ENCODE peak calls at places on chromosome X, in five cellular contexts. S, H, G, U and N are unnamed samples.

GRCh38 chrX:110964761-110965160 is 131.2 kb upstream of the PAK3 start:
- DNase-seq in S (no peak), H (peak), G (no peak), U (no peak), N (no peak)

GRCh38 chrX:155747520-155747919 is 133.6 kb upstream of the VAMP7 start:
- DNase-seq in S (peak), H (no peak), G (no peak), U (no peak), N (no peak)

GRCh38 chrX:150036181-150036580 is 97.9 kb upstream of the EOLA2 start:
- DNase-seq in S (no peak), H (no peak), G (no peak), U (no peak), N (no peak)

GRCh38 chrX:123348468-123348867 is 164.4 kb downstream of the GRIA3 start:
- DNase-seq in S (no peak), H (no peak), G (no peak), U (no peak), N (no peak)

GRCh38 chrX:134177527-134177926 is 59.5 kb upstream of the CCDC160 start:
- DNase-seq in S (no peak), H (no peak), G (no peak), U (no peak), N (no peak)

GRCh38 chrX:130676861-130677260 is 226.1 kb downstream of the ENOX2 start:
- DNase-seq in S (peak), H (no peak), G (no peak), U (no peak), N (no peak)

GRCh38 chrX:20266810-20267598 is at the start of gene RPS6KA3:
- DNase-seq in S (peak), H (peak), G (peak), U (peak), N (no peak)

GRCh38 chrX:150291014-150291413 is 72.1 kb upstream of the MAMLD1 start:
- DNase-seq in S (no peak), H (no peak), G (no peak), U (no peak), N (no peak)

GRCh38 chrX:66635360-66635759 is 3.5 kb downstream of the EDA2R start:
- DNase-seq in S (peak), H (no peak), G (peak), U (no peak), N (peak)

GRCh38 chrX:153765138-153766079 is 1.4 kb downstream of the PLXNB3 start:
- DNase-seq in S (peak), H (no peak), G (no peak), U (peak), N (no peak)

GRCh38 chrX:141641138-141641537 is 51.6 kb downstream of the SPANXA2 start:
- DNase-seq in S (no peak), H (no peak), G (no peak), U (no peak), N (no peak)

GRCh38 chrX:110125435-110125834 is 122.5 kb downstream of the TMEM164 start:
- DNase-seq in S (peak), H (peak), G (no peak), U (peak), N (no peak)

GRCh38 chrX:148380614-148381561 is 119.5 kb upstream of the AFF2 start:
- DNase-seq in S (no peak), H (no peak), G (peak), U (no peak), N (no peak)

GRCh38 chrX:9357500-9358139 is 107.2 kb upstream of the TBL1X start:
- DNase-seq in S (no peak), H (no peak), G (no peak), U (no peak), N (no peak)

GRCh38 chrX:100895365-100896075 is 21.4 kb upstream of the NOX1 start:
- DNase-seq in S (peak), H (peak), G (no peak), U (peak), N (no peak)

GRCh38 chrX:74231625-74232024 is 72.4 kb upstream of the ZCCHC13 start:
- DNase-seq in S (no peak), H (no peak), G (no peak), U (no peak), N (no peak)

GRCh38 chrX:136097871-136098805 is 49.2 kb upstream of the FHL1 start:
- DNase-seq in S (no peak), H (peak), G (no peak), U (no peak), N (no peak)

GRCh38 chrX:123489011-123489410 is 243.8 kb downstream of the THOC2 start:
- DNase-seq in S (no peak), H (no peak), G (no peak), U (no peak), N (no peak)

GRCh38 chrX:22433292-22434070 is 160.8 kb downstream of the CBLL2 start:
- DNase-seq in S (no peak), H (no peak), G (no peak), U (peak), N (no peak)

GRCh38 chrX:7582191-7582590 is 260.8 kb upstream of the VCX start:
- DNase-seq in S (no peak), H (no peak), G (no peak), U (no peak), N (no peak)

GRCh38 chrX:135973025-135973547 is 702 bp downstream of the MMGT1 start:
- DNase-seq in S (peak), H (no peak), G (no peak), U (no peak), N (no peak)

GRCh38 chrX:11739796-11740195 is 18.2 kb upstream of the MSL3 start:
- DNase-seq in S (no peak), H (no peak), G (no peak), U (no peak), N (no peak)

GRCh38 chrX:74049126-74049525 is 254.9 kb upstream of the ZCCHC13 start:
- DNase-seq in S (no peak), H (no peak), G (no peak), U (no peak), N (no peak)

GRCh38 chrX:2871817-2872216 is 43.1 kb downstream of the GYG2 start:
- DNase-seq in S (no peak), H (no peak), G (no peak), U (no peak), N (no peak)

GRCh38 chrX:98203800-98204199 is 1320.1 kb downstream of the RPA4 start:
- DNase-seq in S (peak), H (no peak), G (no peak), U (no peak), N (no peak)

GRCh38 chrX:13489451-13489850 is 80.0 kb upstream of the EGFL6 start:
- DNase-seq in S (peak), H (no peak), G (no peak), U (no peak), N (no peak)

GRCh38 chrX:39497717-39498265 is 600.0 kb downstream of the BCOR start:
- DNase-seq in S (no peak), H (no peak), G (no peak), U (no peak), N (no peak)

GRCh38 chrX:19743386-19743785 is 144.0 kb downstream of the SH3KBP1 start:
- DNase-seq in S (no peak), H (no peak), G (no peak), U (no peak), N (no peak)

GRCh38 chrX:120452131-120452530 is 17.0 kb downstream of the LAMP2 start:
- DNase-seq in S (peak), H (peak), G (no peak), U (peak), N (no peak)

GRCh38 chrX:145825896-145826295 is 8.3 kb downstream of the SLITRK2 start:
- DNase-seq in S (peak), H (no peak), G (no peak), U (no peak), N (no peak)

DNA sequence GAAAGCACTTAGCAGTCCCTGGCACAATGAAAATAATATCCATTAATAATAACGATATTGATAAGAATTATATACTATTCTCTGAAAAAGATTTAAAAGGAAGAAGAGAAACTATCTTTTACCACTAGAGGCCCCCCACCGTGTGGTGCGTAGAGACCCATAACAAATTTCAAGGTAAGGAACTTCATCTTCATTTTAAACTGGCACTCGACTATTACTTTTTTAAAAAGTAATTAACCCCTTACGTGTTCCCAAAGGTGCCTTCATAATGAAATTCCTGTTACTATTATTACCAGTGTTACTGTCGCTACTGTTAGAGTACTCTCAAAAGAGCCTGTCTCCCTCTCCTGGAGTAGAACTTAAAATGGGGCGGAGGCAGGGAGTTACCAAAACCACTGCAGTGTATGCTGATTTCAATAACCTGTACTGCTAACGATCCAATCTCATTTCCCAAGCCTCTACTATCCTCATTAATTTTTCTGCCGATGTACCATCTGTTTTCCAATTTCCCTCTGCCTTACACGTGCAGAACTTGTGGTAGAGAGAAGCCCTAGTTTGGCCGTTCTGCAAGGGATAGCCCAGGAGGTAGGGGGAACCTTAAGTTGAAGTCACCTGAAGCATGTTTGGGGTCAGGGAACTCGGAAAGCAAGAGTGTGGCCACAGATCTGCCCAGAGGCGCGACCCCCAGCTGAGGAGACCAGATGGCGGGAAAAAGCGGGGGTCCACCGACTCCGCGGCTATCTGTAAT is 813 bp upstream of the STK26 start:
- DNase-seq in S (peak), H (peak), G (no peak), U (no peak), N (no peak)
- TF ChIP-seq CTCF in S (peak), H (no peak), G (peak), U (peak), N (peak)

GRCh38 chrX:1581132-1581531 is 10.3 kb upstream of the AKAP17A start:
- DNase-seq in S (peak), H (peak), G (no peak), U (peak), N (no peak)
- TF ChIP-seq CTCF in S (peak), H (peak), G (peak), U (peak), N (peak)

GRCh38 chrX:51456814-51457213 is 39.6 kb downstream of the NUDT11 start:
- DNase-seq in S (peak), H (no peak), G (no peak), U (no peak), N (no peak)
- TF ChIP-seq CTCF in S (no peak), H (peak), G (no peak), U (no peak), N (no peak)

GRCh38 chrX:115563633-115564182 is 2.7 kb downstream of the PLS3 start:
- DNase-seq in S (peak), H (no peak), G (no peak), U (no peak), N (no peak)
- TF ChIP-seq CTCF in S (peak), H (no peak), G (no peak), U (peak), N (no peak)

GRCh38 chrX:69137911-69138310 is 27.3 kb downstream of the PJA1 start:
- DNase-seq in S (peak), H (no peak), G (no peak), U (no peak), N (no peak)

GRCh38 chrX:69130448-69130847 is 34.8 kb downstream of the PJA1 start:
- DNase-seq in S (no peak), H (no peak), G (no peak), U (no peak), N (no peak)

GRCh38 chrX:69137371-69137881 is 27.8 kb downstream of the PJA1 start:
- DNase-seq in S (peak), H (no peak), G (no peak), U (peak), N (no peak)

GRCh38 chrX:69136546-69137331 is 28.5 kb downstream of the PJA1 start:
- DNase-seq in S (peak), H (peak), G (no peak), U (peak), N (no peak)

DNA sequence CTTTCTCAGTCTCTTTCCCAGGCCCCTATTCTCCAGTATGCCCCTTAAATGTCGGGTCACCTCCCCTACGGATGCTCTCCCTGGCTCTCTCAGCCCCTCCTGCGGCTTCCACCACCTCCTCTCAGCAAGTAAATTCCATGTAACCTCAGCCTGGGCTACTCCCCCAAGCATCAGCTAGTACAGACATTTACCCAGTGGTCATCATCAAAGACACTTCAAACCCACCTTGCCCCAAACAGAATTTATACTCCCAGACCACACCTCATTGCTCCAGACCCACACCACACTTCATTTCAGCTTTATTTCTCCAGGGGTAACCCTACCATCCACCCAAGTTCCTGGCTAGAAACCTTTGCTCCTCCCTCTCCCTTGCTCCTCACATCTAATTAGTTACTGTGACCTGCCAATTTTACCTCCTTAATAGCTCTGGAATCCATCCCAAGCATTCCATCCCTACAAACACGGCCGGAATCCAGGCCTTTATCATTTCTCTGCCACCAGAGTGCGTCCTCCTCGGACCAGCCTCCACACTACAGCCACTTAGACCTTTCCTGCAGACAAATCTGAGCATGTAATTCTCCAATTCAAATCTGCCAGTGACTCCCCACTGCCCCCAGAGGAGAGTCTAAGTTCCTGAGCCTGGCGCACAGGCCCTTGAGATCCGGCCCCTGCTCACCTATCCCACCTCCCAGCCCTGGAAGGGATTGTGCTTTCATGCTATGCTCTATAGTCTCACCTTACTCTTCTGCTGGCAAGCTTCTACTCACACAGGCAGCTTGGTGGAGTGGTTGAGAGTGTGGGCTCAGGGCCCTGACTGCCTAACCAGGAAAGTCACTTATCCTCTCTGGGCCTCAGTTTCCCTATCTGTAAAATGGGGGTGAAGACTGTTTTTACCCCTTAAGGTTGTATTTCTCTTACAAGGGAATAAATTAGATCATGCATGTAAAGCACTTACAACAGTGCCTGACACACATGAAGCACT is 31.4 kb downstream of the PJA1 start:
- DNase-seq in S (peak), H (peak), G (no peak), U (peak), N (no peak)
- TF ChIP-seq CTCF in S (peak), H (peak), G (peak), U (peak), N (peak)

GRCh38 chrX:115939636-115940160 is 230.8 kb upstream of the AGTR2 start:
- DNase-seq in S (no peak), H (no peak), G (no peak), U (no peak), N (no peak)

GRCh38 chrX:115941388-115941787 is 229.2 kb upstream of the AGTR2 start:
- DNase-seq in S (no peak), H (no peak), G (no peak), U (no peak), N (no peak)

GRCh38 chrX:115940348-115940747 is 230.2 kb upstream of the AGTR2 start:
- DNase-seq in S (no peak), H (no peak), G (no peak), U (no peak), N (no peak)

GRCh38 chrX:115940888-115941332 is 229.6 kb upstream of the AGTR2 start:
- DNase-seq in S (peak), H (peak), G (peak), U (peak), N (no peak)

GRCh38 chrX:115939070-115939469 is 231.5 kb upstream of the AGTR2 start:
- DNase-seq in S (no peak), H (no peak), G (no peak), U (no peak), N (no peak)
- TF ChIP-seq CTCF in S (no peak), H (no peak), G (no peak), U (no peak), N (no peak)

GRCh38 chrX:108584617-108585211 is 145.1 kb downstream of the COL4A5 start:
- DNase-seq in S (peak), H (no peak), G (no peak), U (peak), N (no peak)
- TF ChIP-seq CTCF in S (peak), H (peak), G (peak), U (peak), N (peak)

DNA sequence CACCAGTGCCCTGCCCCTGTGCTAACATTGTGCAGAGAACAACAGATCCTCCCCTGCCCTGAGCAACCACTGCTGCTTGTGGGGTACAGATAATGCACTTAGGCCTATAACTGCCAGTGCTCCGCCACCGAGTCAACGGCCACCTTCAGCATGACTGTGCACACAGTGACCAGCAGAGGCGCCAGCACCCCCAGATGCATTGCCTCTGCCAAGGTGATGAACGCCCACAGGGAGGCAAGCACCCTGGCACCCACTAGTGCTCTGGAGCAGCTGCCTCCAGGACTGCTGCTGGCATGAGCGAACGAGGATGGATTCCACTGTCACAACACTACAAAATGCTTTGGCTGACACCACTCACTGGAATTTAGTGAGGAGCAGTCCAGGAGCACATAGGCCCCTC is 38.2 kb downstream of the SPIN2B start:
- DNase-seq in S (no peak), H (no peak), G (no peak), U (peak), N (no peak)
- TF ChIP-seq CTCF in S (no peak), H (no peak), G (no peak), U (peak), N (no peak)

GRCh38 chrX:49073641-49074575 is at the start of gene PRAF2:
- DNase-seq in S (peak), H (peak), G (peak), U (peak), N (peak)
- TF ChIP-seq CTCF in S (no peak), H (no peak), G (no peak), U (no peak), N (no peak)